ENCODE peak calls at places on chromosome 21, in ten cellular contexts. C, G, A, B, O, Y, V, M, X and L are unnamed samples.

GRCh38 chr21:44399151-44399954 is 45.9 kb downstream of the TRPM2 start:
- DNase-seq in C (no peak), G (no peak), A (no peak), B (no peak), O (no peak), Y (peak), V (peak), M (peak), X (no peak), L (no peak)

GRCh38 chr21:15134711-15135110 is 69.9 kb upstream of the NRIP1 start:
- DNase-seq in C (no peak), G (no peak), A (no peak), B (peak), O (no peak), Y (no peak), V (no peak), M (no peak), X (no peak), L (no peak)

GRCh38 chr21:44092201-44092600 is 15.0 kb upstream of the PWP2 start:
- DNase-seq in C (no peak), G (no peak), A (no peak), B (peak), O (no peak), Y (no peak), V (no peak), M (no peak), X (no peak), L (no peak)

GRCh38 chr21:25838809-25839208 is 104.0 kb downstream of the GABPA start:
- DNase-seq in C (no peak), G (no peak), A (no peak), B (no peak), O (no peak), Y (no peak), V (no peak), M (no peak), X (no peak), L (no peak)

GRCh38 chr21:24938592-24938991 is 668.7 kb downstream of the MRPL39 start:
- DNase-seq in C (no peak), G (no peak), A (no peak), B (no peak), O (no peak), Y (no peak), V (no peak), M (no peak), X (no peak), L (no peak)

GRCh38 chr21:27101533-27101932 is 134.6 kb upstream of the ADAMTS5 start:
- DNase-seq in C (no peak), G (no peak), A (no peak), B (no peak), O (no peak), Y (no peak), V (no peak), M (no peak), X (no peak), L (no peak)

GRCh38 chr21:15850645-15851044 is 120.9 kb downstream of the USP25 start:
- DNase-seq in C (no peak), G (no peak), A (no peak), B (no peak), O (no peak), Y (no peak), V (no peak), M (no peak), X (no peak), L (no peak)

GRCh38 chr21:29193907-29194306 is 63.5 kb downstream of the MAP3K7CL start:
- DNase-seq in C (no peak), G (no peak), A (no peak), B (no peak), O (no peak), Y (no peak), V (no peak), M (no peak), X (no peak), L (no peak)

GRCh38 chr21:14734191-14734590 is 188.1 kb upstream of the SAMSN1 start:
- DNase-seq in C (no peak), G (no peak), A (no peak), B (no peak), O (no peak), Y (no peak), V (no peak), M (no peak), X (no peak), L (no peak)

GRCh38 chr21:27425574-27425973 is 458.7 kb upstream of the ADAMTS5 start:
- DNase-seq in C (no peak), G (no peak), A (no peak), B (no peak), O (no peak), Y (peak), V (no peak), M (no peak), X (no peak), L (no peak)

GRCh38 chr21:45971487-45972352 is 9.8 kb upstream of the COL6A1 start:
- DNase-seq in C (no peak), G (no peak), A (no peak), B (no peak), O (peak), Y (peak), V (peak), M (peak), X (no peak), L (no peak)

GRCh38 chr21:18524097-18524496 is 120.5 kb upstream of the TMPRSS15 start:
- DNase-seq in C (no peak), G (no peak), A (no peak), B (no peak), O (no peak), Y (no peak), V (no peak), M (no peak), X (no peak), L (no peak)

GRCh38 chr21:22536511-22536910 is 1538.3 kb downstream of the NCAM2 start:
- DNase-seq in C (no peak), G (no peak), A (no peak), B (no peak), O (no peak), Y (no peak), V (no peak), M (no peak), X (peak), L (no peak)

DNA sequence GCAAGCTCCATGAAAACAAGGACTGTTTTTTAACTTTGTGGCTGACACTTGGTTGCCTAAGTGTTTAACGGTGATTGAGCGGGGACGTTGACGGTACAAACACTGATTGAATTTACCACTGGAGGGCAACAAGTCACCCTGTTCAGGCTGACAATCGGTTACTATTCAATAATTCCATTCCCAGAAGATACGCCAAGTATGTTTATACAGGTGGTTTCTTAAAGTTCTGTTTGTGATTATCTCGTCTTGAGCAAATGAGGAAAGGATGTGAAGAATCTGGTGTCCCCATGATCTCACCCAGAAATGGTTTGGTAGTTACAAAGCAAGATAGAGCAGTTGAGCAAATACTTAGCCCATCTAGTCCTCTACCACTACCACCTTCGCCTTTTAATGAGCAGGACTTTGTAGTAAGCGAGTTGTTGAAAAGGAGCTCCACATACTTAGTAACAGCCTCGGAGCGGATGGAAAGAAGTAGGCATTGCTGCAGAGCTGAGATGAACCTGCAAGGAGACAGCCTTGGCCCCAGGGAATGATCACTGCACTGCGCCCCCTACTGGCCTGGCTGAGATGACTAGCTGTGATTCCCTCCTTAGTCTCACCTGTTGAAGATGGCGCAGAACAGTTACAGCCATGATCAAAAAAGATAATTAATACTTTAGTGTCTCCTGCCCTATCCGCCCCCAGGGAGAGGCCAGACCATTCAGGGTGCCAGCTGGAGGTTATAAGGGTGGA is 36.3 kb downstream of the IFNAR1 start:
- DNase-seq in C (peak), G (peak), A (no peak), B (peak), O (peak), Y (peak), V (peak), M (peak), X (peak), L (peak)
- TF ChIP-seq POLR2AphosphoS5 in C (peak), G (no peak), A (no peak), B (no peak), O (no peak), Y (no peak), V (no peak), M (peak), X (peak), L (no peak)

DNA sequence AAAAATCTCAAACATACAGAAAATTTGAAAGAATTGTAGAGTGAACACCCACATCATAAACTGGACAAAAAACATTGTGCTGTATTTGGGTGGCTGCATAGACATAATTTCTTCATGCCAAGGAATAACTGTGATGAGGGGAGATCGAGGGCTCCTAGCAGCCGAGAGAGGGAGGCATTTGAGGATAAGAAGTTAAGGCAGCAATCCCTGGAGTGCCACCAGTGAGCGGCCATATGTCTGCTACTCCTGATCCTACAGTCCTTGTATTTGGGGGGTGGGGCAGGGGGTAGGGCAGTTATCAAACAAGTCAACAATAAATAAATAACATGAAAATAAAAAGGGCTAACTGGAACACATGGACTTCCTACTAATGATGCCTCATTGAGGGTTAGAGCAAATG is 54.5 kb downstream of the ATP5PO start:
- DNase-seq in C (no peak), G (no peak), A (no peak), B (no peak), O (no peak), Y (no peak), V (no peak), M (no peak), X (no peak), L (no peak)
- H3K27ac ChIP-seq in C (no peak), G (no peak), A (no peak), B (no peak), O (no peak), Y (no peak), V (no peak), M (no peak), X (no peak), L (no peak)

GRCh38 chr21:37550618-37551405 is 184.2 kb downstream of the DYRK1A start:
- DNase-seq in C (no peak), G (no peak), A (no peak), B (peak), O (no peak), Y (no peak), V (no peak), M (no peak), X (no peak), L (no peak)
- H3K4me3 ChIP-seq in C (peak), G (no peak), A (no peak), B (peak), O (no peak), Y (no peak), V (no peak), M (no peak), X (no peak), L (peak)

GRCh38 chr21:39610705-39611104 is 2.0 kb upstream of the B3GALT5 start:
- DNase-seq in C (peak), G (no peak), A (no peak), B (no peak), O (peak), Y (no peak), V (no peak), M (no peak), X (no peak), L (no peak)

GRCh38 chr21:39613029-39613934 is 542 bp downstream of the B3GALT5 start:
- DNase-seq in C (peak), G (no peak), A (no peak), B (no peak), O (no peak), Y (peak), V (no peak), M (no peak), X (no peak), L (no peak)

GRCh38 chr21:39611547-39612190 is 1.1 kb upstream of the B3GALT5 start:
- DNase-seq in C (peak), G (no peak), A (no peak), B (no peak), O (peak), Y (no peak), V (no peak), M (no peak), X (no peak), L (no peak)

GRCh38 chr21:39616373-39616772 is 3.6 kb downstream of the B3GALT5 start:
- DNase-seq in C (no peak), G (no peak), A (no peak), B (no peak), O (no peak), Y (no peak), V (no peak), M (no peak), X (no peak), L (no peak)

DNA sequence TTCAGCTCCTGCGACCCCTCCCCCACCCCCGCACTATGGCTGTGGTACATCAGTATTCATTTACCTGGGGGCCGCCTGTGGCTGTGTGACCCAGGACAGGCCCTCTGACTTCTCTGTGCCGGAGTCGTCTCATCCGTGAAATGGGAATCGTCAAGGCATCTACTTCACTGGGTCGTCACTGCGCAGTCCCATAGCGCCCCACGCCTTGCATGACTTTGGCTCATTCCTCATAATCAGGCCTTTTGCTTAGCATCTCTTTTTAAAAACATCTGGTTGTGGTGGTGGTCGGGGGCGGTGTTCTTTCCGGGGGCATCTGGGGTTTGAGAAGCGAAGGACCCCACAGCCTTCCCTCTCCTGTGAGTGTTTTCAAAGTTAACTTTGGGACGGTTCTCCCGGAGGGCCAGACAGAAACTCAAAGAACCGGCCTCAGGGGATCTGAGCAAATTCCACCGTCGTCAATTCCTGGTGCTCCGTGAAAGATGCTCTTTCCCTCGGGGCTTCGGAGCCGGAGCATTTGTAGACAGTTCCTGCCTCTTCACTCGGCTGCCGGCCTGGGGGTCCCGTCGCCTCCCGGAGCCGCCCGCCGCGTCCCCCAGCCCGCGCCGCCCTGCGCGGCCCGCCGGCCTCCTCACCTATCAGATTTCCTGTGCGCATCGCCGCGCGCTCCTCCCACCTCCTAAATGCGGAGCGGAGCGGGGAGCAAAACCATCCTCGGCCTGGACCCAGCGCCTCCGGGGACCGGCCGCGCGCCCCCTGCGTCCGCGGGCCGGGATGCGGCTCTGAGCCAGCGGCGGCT is at the start of gene B3GALT5:
- DNase-seq in C (peak), G (no peak), A (peak), B (no peak), O (peak), Y (peak), V (no peak), M (no peak), X (no peak), L (no peak)
- TF ChIP-seq POLR2AphosphoS5 in C (no peak), G (no peak), A (no peak), B (no peak), O (peak), Y (no peak), V (no peak), M (no peak), X (no peak), L (no peak)

DNA sequence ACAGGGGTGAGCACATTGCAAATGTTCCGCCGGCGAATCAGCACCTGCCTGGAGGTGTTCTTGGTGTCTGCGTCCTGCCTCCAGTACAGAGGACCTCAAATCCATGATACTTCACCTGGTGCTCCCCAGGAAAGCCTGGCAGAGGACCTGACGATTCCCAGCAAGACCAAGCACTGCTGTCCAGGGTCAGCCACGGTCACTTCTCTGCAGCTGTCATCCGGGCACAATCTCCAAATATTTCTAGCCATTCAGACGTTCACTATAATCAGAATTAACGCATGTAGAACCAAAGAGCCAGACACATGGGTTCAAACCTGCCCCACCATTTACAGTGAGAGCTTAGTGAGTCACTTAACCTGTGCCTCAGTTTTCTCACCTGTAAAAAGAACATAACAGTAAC is 74.5 kb downstream of the CLIC6 start:
- DNase-seq in C (no peak), G (no peak), A (no peak), B (no peak), O (no peak), Y (no peak), V (no peak), M (no peak), X (no peak), L (no peak)
- H3K27ac ChIP-seq in C (no peak), G (no peak), A (no peak), B (no peak), O (no peak), Y (no peak), V (no peak), M (no peak), X (no peak), L (peak)

GRCh38 chr21:41766883-41767605 is at the start of gene RIPK4:
- DNase-seq in C (no peak), G (peak), A (peak), B (peak), O (peak), Y (peak), V (no peak), M (no peak), X (no peak), L (peak)
- H3K4me3 ChIP-seq in C (peak), G (no peak), A (peak), B (peak), O (peak), Y (peak), V (peak), M (peak), X (no peak), L (peak)

GRCh38 chr21:42235593-42235992 is 16.7 kb downstream of the ABCG1 start:
- DNase-seq in C (no peak), G (no peak), A (no peak), B (no peak), O (no peak), Y (no peak), V (no peak), M (peak), X (no peak), L (no peak)
- TF ChIP-seq POLR2AphosphoS5 in C (no peak), G (no peak), A (no peak), B (peak), O (no peak), Y (no peak), V (no peak), M (no peak), X (no peak), L (no peak)